ENCODE peak calls at places on chromosome 15, in eight cellular contexts. U is HFFc6; H is NCI-H1092 treated with DMSO at 0.1 percent for 48 hours; P is IMR-90; A is nucleus accumbens; G is NCI-H69; R is Panc1; K is activated naive CD8-positive, alpha-beta T cell treated with anti-CD3 and anti-CD28 coated beads, Interleukin-2, amount 50 U/mL, for 24 hours. I is an unnamed sample.

GRCh38 chr15:63510548-63510940 is 6.2 kb downstream of the USP3 start:
- DNase-seq in U (no peak), H (no peak), P (no peak), A (no peak), G (peak), R (no peak), K (no peak), I (no peak)

GRCh38 chr15:86203462-86203861 is 123.8 kb downstream of the AGBL1 start:
- DNase-seq in U (no peak), H (no peak), P (no peak), A (no peak), G (no peak), R (no peak), K (no peak), I (no peak)

GRCh38 chr15:78056714-78057269 is 20.7 kb downstream of the TBC1D2B start:
- DNase-seq in U (peak), H (no peak), P (peak), A (no peak), G (peak), R (no peak), K (no peak), I (no peak)

GRCh38 chr15:44023176-44023575 is 171.9 kb downstream of the FRMD5 start:
- DNase-seq in U (no peak), H (no peak), P (peak), A (no peak), G (no peak), R (no peak), K (no peak), I (no peak)

GRCh38 chr15:72827216-72827615 is 43.7 kb upstream of the ADPGK start:
- DNase-seq in U (no peak), H (no peak), P (peak), A (no peak), G (no peak), R (no peak), K (no peak), I (no peak)

GRCh38 chr15:73926191-73927002 is at the start of gene LOXL1:
- DNase-seq in U (peak), H (no peak), P (peak), A (no peak), G (peak), R (no peak), K (no peak), I (peak)

GRCh38 chr15:63178034-63178433 is 11.4 kb upstream of the RAB8B start:
- DNase-seq in U (no peak), H (no peak), P (no peak), A (no peak), G (peak), R (no peak), K (no peak), I (peak)

GRCh38 chr15:81163961-81164800 is 30.1 kb downstream of the CFAP161 start:
- DNase-seq in U (peak), H (no peak), P (peak), A (no peak), G (peak), R (no peak), K (no peak), I (no peak)

GRCh38 chr15:72492733-72493132 is 18.6 kb downstream of the ARIH1 start:
- DNase-seq in U (no peak), H (no peak), P (no peak), A (no peak), G (no peak), R (no peak), K (no peak), I (no peak)

GRCh38 chr15:70873232-70874054 is 18.8 kb downstream of the THAP10 start:
- DNase-seq in U (no peak), H (no peak), P (no peak), A (no peak), G (no peak), R (no peak), K (no peak), I (no peak)

GRCh38 chr15:62624541-62625399 is 417.8 kb upstream of the TPM1 start:
- DNase-seq in U (peak), H (no peak), P (peak), A (no peak), G (no peak), R (no peak), K (no peak), I (no peak)

GRCh38 chr15:63348392-63348791 is 33.3 kb downstream of the CA12 start:
- DNase-seq in U (peak), H (peak), P (peak), A (no peak), G (peak), R (no peak), K (no peak), I (no peak)

GRCh38 chr15:69919816-69920215 is 177.9 kb downstream of the TLE3 start:
- DNase-seq in U (no peak), H (no peak), P (no peak), A (no peak), G (peak), R (no peak), K (no peak), I (no peak)

GRCh38 chr15:41323611-41324010 is 8.8 kb downstream of the OIP5 start:
- DNase-seq in U (no peak), H (no peak), P (no peak), A (no peak), G (no peak), R (no peak), K (no peak), I (no peak)

GRCh38 chr15:79349526-79349925 is 38.6 kb downstream of the TMED3 start:
- DNase-seq in U (peak), H (no peak), P (no peak), A (no peak), G (peak), R (no peak), K (no peak), I (no peak)

GRCh38 chr15:77045985-77046384 is 24.9 kb downstream of the TSPAN3 start:
- DNase-seq in U (no peak), H (no peak), P (no peak), A (no peak), G (no peak), R (no peak), K (no peak), I (no peak)

GRCh38 chr15:60417112-60417511 is 19.3 kb upstream of the ANXA2 start:
- DNase-seq in U (no peak), H (no peak), P (no peak), A (no peak), G (no peak), R (no peak), K (no peak), I (no peak)

GRCh38 chr15:90126457-90127435 is 24.5 kb upstream of the IDH2 start:
- DNase-seq in U (no peak), H (no peak), P (no peak), A (no peak), G (no peak), R (no peak), K (no peak), I (peak)

GRCh38 chr15:63050737-63051700 is 8.5 kb downstream of the TPM1 start:
- DNase-seq in U (peak), H (peak), P (peak), A (no peak), G (peak), R (no peak), K (no peak), I (no peak)

GRCh38 chr15:41944313-41944940 is 27.9 kb downstream of the EHD4 start:
- DNase-seq in U (peak), H (no peak), P (peak), A (no peak), G (no peak), R (no peak), K (no peak), I (peak)

GRCh38 chr15:82532383-82532990 is 7.8 kb downstream of the RPS17 start:
- DNase-seq in U (no peak), H (no peak), P (no peak), A (no peak), G (no peak), R (no peak), K (no peak), I (peak)

GRCh38 chr15:78457101-78457500 is 19.1 kb downstream of the IREB2 start:
- DNase-seq in U (peak), H (peak), P (peak), A (no peak), G (peak), R (no peak), K (no peak), I (no peak)

GRCh38 chr15:80752204-80752603 is 27.0 kb upstream of the CEMIP start:
- DNase-seq in U (no peak), H (no peak), P (no peak), A (no peak), G (peak), R (no peak), K (no peak), I (no peak)

GRCh38 chr15:71348597-71348996 is 233.3 kb downstream of the THSD4 start:
- DNase-seq in U (no peak), H (no peak), P (no peak), A (no peak), G (no peak), R (no peak), K (no peak), I (no peak)

GRCh38 chr15:68334661-68335124 is 57.1 kb downstream of the FEM1B start:
- DNase-seq in U (no peak), H (no peak), P (peak), A (no peak), G (peak), R (no peak), K (no peak), I (no peak)

GRCh38 chr15:91049378-91050127 is 27.2 kb upstream of the VPS33B start:
- DNase-seq in U (peak), H (peak), P (peak), A (no peak), G (peak), R (peak), K (peak), I (peak)

GRCh38 chr15:85035980-85036379 is 54.3 kb downstream of the PDE8A start:
- DNase-seq in U (no peak), H (no peak), P (no peak), A (no peak), G (peak), R (no peak), K (no peak), I (no peak)

GRCh38 chr15:52745326-52746161 is 44.6 kb downstream of the ONECUT1 start:
- DNase-seq in U (no peak), H (no peak), P (no peak), A (no peak), G (peak), R (no peak), K (no peak), I (no peak)